ENCODE peak calls at places on chromosomes 3 and 15, in ten cellular contexts. K, A, M, E, Z, F, U, I, P and S are unnamed samples.

GRCh38 chr3:56314842-56315241 is 153.4 kb downstream of the ERC2 start:
- DNase-seq in K (peak; percentile 12), M (peak; percentile 87), E (no peak), P (peak; percentile 52), A (no peak), U (no peak), Z (no peak), I (no peak), F (no peak), S (peak; percentile 13)

GRCh38 chr15:34329006-34329405 is 8.6 kb downstream of the SLC12A6 start:
- DNase-seq in U (no peak), F (no peak), K (no peak), E (no peak), P (no peak), M (no peak), I (no peak), A (no peak), Z (no peak), S (no peak)

GRCh38 chr3:63333815-63334214 is 55.7 kb downstream of the SYNPR start:
- DNase-seq in Z (no peak), E (no peak), I (no peak), P (no peak), F (peak; percentile 9), M (no peak), K (no peak), A (no peak), U (no peak), S (peak; percentile 44)

GRCh38 chr15:83282859-83283812 is 1.3 kb downstream of the BNC1 start:
- DNase-seq in Z (peak; percentile 30), P (no peak), F (no peak), I (no peak), A (no peak), K (peak; percentile 19), U (no peak), E (no peak), M (peak; percentile 53), S (no peak)

GRCh38 chr15:49085696-49086459 is 39.6 kb upstream of the SECISBP2L start:
- DNase-seq in I (no peak), A (no peak), Z (no peak), P (no peak), F (peak; percentile 7), K (no peak), E (no peak), M (no peak), U (no peak), S (no peak)

GRCh38 chr3:186996356-186996755 is 66.0 kb downstream of the ST6GAL1 start:
- DNase-seq in E (no peak), I (no peak), P (no peak), Z (no peak), U (no peak), K (no peak), M (no peak), F (no peak), A (no peak), S (no peak)

GRCh38 chr3:21962456-21962855 is 211.4 kb upstream of the ZNF385D start:
- DNase-seq in I (no peak), P (peak; percentile 57), E (no peak), U (no peak), M (peak; percentile 53), K (no peak), A (no peak), Z (no peak), F (peak; percentile 21), S (no peak)

GRCh38 chr3:178302966-178303930 is 233.0 kb upstream of the KCNMB2 start:
- DNase-seq in I (no peak), F (no peak), P (no peak), A (no peak), U (no peak), M (no peak), Z (no peak), E (no peak), K (no peak), S (no peak)

GRCh38 chr3:100089802-100090668 is 24.3 kb downstream of the FILIP1L start:
- DNase-seq in K (peak; percentile 25), M (peak; percentile 55), I (no peak), F (peak; percentile 69), Z (no peak), U (peak; percentile 47), A (no peak), E (no peak), P (peak; percentile 74), S (peak; percentile 82)

GRCh38 chr3:4757056-4757948 is 221.9 kb upstream of the BHLHE40 start:
- DNase-seq in P (no peak), M (no peak), E (no peak), F (no peak), Z (no peak), A (peak; percentile 59), U (no peak), I (no peak), K (no peak), S (no peak)

GRCh38 chr3:138694287-138695007 is 85.9 kb downstream of the FAIM start:
- DNase-seq in Z (no peak), K (no peak), P (peak; percentile 92), I (peak; percentile 9), A (no peak), F (peak; percentile 99), M (peak; percentile 98), E (no peak), U (no peak), S (peak; percentile 98)

GRCh38 chr15:23497710-23498111 is 50.7 kb upstream of the GOLGA6L2 start:
- DNase-seq in F (no peak), K (no peak), M (no peak), E (no peak), U (peak; percentile 15), Z (no peak), P (peak; percentile 4), A (no peak), I (no peak), S (no peak)

GRCh38 chr3:75768303-75769017 is 16.9 kb downstream of the ZNF717 start:
- DNase-seq in U (no peak), E (no peak), K (no peak), F (no peak), M (no peak), A (no peak), Z (no peak), I (no peak), P (no peak), S (no peak)

GRCh38 chr3:128491900-128492352 is 1.1 kb downstream of the GATA2 start:
- DNase-seq in K (no peak), P (no peak), E (peak; percentile 56), Z (no peak), F (no peak), A (no peak), U (no peak), M (no peak), I (no peak), S (peak; percentile 46)

GRCh38 chr3:129665024-129665768 is 58.7 kb upstream of the PLXND1 start:
- DNase-seq in E (no peak), K (no peak), U (no peak), A (no peak), Z (no peak), I (peak; percentile 62), P (peak; percentile 18), F (peak; percentile 73), M (peak; percentile 70), S (peak; percentile 83)

GRCh38 chr3:197471221-197472010 is 84.4 kb downstream of the BDH1 start:
- DNase-seq in E (peak; percentile 35), M (no peak), I (no peak), K (no peak), F (no peak), Z (no peak), A (no peak), P (no peak), U (no peak), S (no peak)

GRCh38 chr15:57376695-57377477 is 581 bp downstream of the CGNL1 start:
- DNase-seq in K (peak; percentile 26), P (no peak), F (peak; percentile 4), A (peak; percentile 68), M (no peak), Z (peak; percentile 31), U (peak; percentile 38), E (peak; percentile 71), I (no peak), S (peak; percentile 21)

GRCh38 chr3:180646187-180646790 is 33.0 kb downstream of the CCDC39 start:
- DNase-seq in F (no peak), K (no peak), U (no peak), P (no peak), Z (no peak), M (peak; percentile 1), I (no peak), A (no peak), E (no peak), S (no peak)
- TF ChIP-seq CTCF in F (peak; percentile 13), K (no peak), U (no peak), P (peak; percentile 8), Z (no peak), M (peak; percentile 12), I (peak; percentile 23), A (no peak), E (peak; percentile 20), S (no peak)

DNA sequence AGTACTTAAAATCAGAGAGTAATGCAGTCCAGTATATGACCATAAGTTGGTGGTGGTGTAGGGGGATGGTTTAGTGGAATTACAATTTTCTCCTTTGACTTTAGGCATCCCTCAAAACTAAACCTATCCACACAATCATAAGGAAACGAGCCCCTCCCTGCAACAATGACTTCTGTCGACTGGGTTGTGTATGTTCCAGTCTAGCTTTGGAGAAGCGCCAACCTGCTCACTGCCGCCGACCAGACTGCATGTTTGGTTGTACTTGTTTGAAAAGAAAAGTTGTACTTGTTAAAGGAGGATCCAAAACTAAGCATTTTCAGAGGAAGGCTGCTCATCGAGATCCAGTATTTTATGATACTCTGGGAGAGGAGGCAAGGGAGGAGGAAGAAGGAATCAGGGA is 52.8 kb downstream of the MGA start:
- DNase-seq in I (no peak), P (no peak), A (no peak), K (peak; percentile 45), M (no peak), F (peak; percentile 39), U (no peak), Z (no peak), E (no peak), S (no peak)
- H3K4me3 ChIP-seq in I (no peak overlapping the region), P (no peak overlapping the region), A (no peak overlapping the region), K (no peak overlapping the region), M (no peak overlapping the region), F (no peak overlapping the region), U (no peak overlapping the region), Z (no peak overlapping the region), E (no peak overlapping the region), S (no peak overlapping the region)

GRCh38 chr15:87959080-87959479 is 297.5 kb downstream of the NTRK3 start:
- DNase-seq in K (no peak), U (peak; percentile 47), I (no peak), Z (no peak), E (no peak), F (no peak), M (no peak), A (no peak), P (no peak), S (no peak)
- TF ChIP-seq CTCF in K (no peak), U (peak; percentile 44), I (no peak), Z (no peak), E (no peak), F (peak; percentile 10), M (no peak), A (no peak), P (no peak), S (no peak)

GRCh38 chr15:31160740-31161495 is 59.4 kb upstream of the TRPM1 start:
- DNase-seq in E (no peak), U (peak; percentile 21), M (no peak), I (no peak), A (no peak), F (no peak), K (no peak), Z (no peak), P (no peak), S (no peak)
- H3K4me3 ChIP-seq in E (no peak overlapping the region), U (peak overlapping the region; percentile 11), M (no peak overlapping the region), I (no peak overlapping the region), A (no peak overlapping the region), F (no peak overlapping the region), K (no peak overlapping the region), Z (no peak overlapping the region), P (no peak overlapping the region), S (no peak overlapping the region)

GRCh38 chr15:31366169-31366734 is 39.6 kb downstream of the KLF13 start:
- DNase-seq in A (peak; percentile 55), I (no peak), Z (peak; percentile 64), U (no peak), K (no peak), M (no peak), F (no peak), E (peak; percentile 81), P (no peak), S (peak; percentile 47)
- TF ChIP-seq CTCF in A (no peak), I (peak; percentile 2), Z (peak; percentile 39), U (peak; percentile 15), K (no peak), M (no peak), F (no peak), E (peak; percentile 4), P (peak; percentile 28), S (no peak)